ENCODE peak calls at places on chromosomes 4 and X, in five cellular contexts. One of them, this sample, is unnamed.

GRCh38 chr4:188661502-188661901 is 522.3 kb downstream of the TRIML1 start:
- DNase-seq in foreskin keratinocyte: no peak
- DNase-seq in CD8-positive, alpha-beta T cell: no peak
- DNase-seq in left lung: no peak
- DNase-seq in thoracic aorta: no peak
- DNase-seq in this sample: no peak

GRCh38 chr4:168784786-168785461 is 225.1 kb downstream of the CBR4 start:
- DNase-seq in foreskin keratinocyte: peak; percentile 69
- DNase-seq in CD8-positive, alpha-beta T cell: no peak
- DNase-seq in left lung: no peak
- DNase-seq in thoracic aorta: no peak
- DNase-seq in this sample: peak; percentile 95

GRCh38 chr4:71366776-71367175 is 28.0 kb downstream of the SLC4A4 start:
- DNase-seq in foreskin keratinocyte: no peak
- DNase-seq in CD8-positive, alpha-beta T cell: no peak
- DNase-seq in left lung: no peak
- DNase-seq in thoracic aorta: no peak
- DNase-seq in this sample: no peak

GRCh38 chr4:139764686-139765085 is 99.1 kb downstream of the MGST2 start:
- DNase-seq in foreskin keratinocyte: no peak
- DNase-seq in CD8-positive, alpha-beta T cell: no peak
- DNase-seq in left lung: no peak
- DNase-seq in thoracic aorta: no peak
- DNase-seq in this sample: no peak

GRCh38 chrX:139647597-139647996 is 60.4 kb downstream of the MCF2 start:
- DNase-seq in foreskin keratinocyte: no peak
- DNase-seq in CD8-positive, alpha-beta T cell: no peak
- DNase-seq in left lung: no peak
- DNase-seq in thoracic aorta: no peak
- DNase-seq in this sample: no peak

GRCh38 chr4:1503583-1504471 is 97.6 kb upstream of the NKX1-1 start:
- DNase-seq in foreskin keratinocyte: no peak
- DNase-seq in CD8-positive, alpha-beta T cell: no peak
- DNase-seq in left lung: peak; percentile 24
- DNase-seq in thoracic aorta: no peak
- DNase-seq in this sample: no peak

GRCh38 chr4:150771374-150771773 is 189.4 kb downstream of the MAB21L2 start:
- DNase-seq in foreskin keratinocyte: no peak
- DNase-seq in CD8-positive, alpha-beta T cell: no peak
- DNase-seq in left lung: no peak
- DNase-seq in thoracic aorta: no peak
- DNase-seq in this sample: no peak

GRCh38 chrX:43958529-43958928 is 14.7 kb downstream of the NDP start:
- DNase-seq in foreskin keratinocyte: peak; percentile 59
- DNase-seq in CD8-positive, alpha-beta T cell: peak; percentile 0
- DNase-seq in left lung: no peak
- DNase-seq in thoracic aorta: no peak
- DNase-seq in this sample: peak; percentile 68

GRCh38 chr4:108157655-108158054 is 11.1 kb downstream of the LEF1 start:
- DNase-seq in foreskin keratinocyte: no peak
- DNase-seq in CD8-positive, alpha-beta T cell: no peak
- DNase-seq in left lung: no peak
- DNase-seq in thoracic aorta: no peak
- DNase-seq in this sample: no peak

GRCh38 chrX:23883737-23884354 is 23.9 kb downstream of the APOO start:
- DNase-seq in foreskin keratinocyte: peak; percentile 74
- DNase-seq in CD8-positive, alpha-beta T cell: no peak
- DNase-seq in left lung: no peak
- DNase-seq in thoracic aorta: no peak
- DNase-seq in this sample: peak; percentile 89

GRCh38 chr4:40563401-40563800 is 66.3 kb downstream of the RBM47 start:
- DNase-seq in foreskin keratinocyte: no peak
- DNase-seq in CD8-positive, alpha-beta T cell: no peak
- DNase-seq in left lung: no peak
- DNase-seq in thoracic aorta: no peak
- DNase-seq in this sample: no peak

GRCh38 chrX:109199726-109200125 is 282.2 kb downstream of the GUCY2F start:
- DNase-seq in foreskin keratinocyte: peak; percentile 6
- DNase-seq in CD8-positive, alpha-beta T cell: no peak
- DNase-seq in left lung: no peak
- DNase-seq in thoracic aorta: no peak
- DNase-seq in this sample: peak; percentile 1

GRCh38 chr4:89164400-89164799 is 53.1 kb downstream of the TIGD2 start:
- DNase-seq in foreskin keratinocyte: no peak
- DNase-seq in CD8-positive, alpha-beta T cell: no peak
- DNase-seq in left lung: no peak
- DNase-seq in thoracic aorta: no peak
- DNase-seq in this sample: no peak

GRCh38 chrX:11381464-11381863 is 88.3 kb downstream of the AMELX start:
- DNase-seq in foreskin keratinocyte: peak; percentile 28
- DNase-seq in CD8-positive, alpha-beta T cell: no peak
- DNase-seq in left lung: no peak
- DNase-seq in thoracic aorta: no peak
- DNase-seq in this sample: peak; percentile 38

GRCh38 chr4:186598686-186599085 is 43.3 kb upstream of the MTNR1A start:
- DNase-seq in foreskin keratinocyte: no peak
- DNase-seq in CD8-positive, alpha-beta T cell: no peak
- DNase-seq in left lung: no peak
- DNase-seq in thoracic aorta: no peak
- DNase-seq in this sample: no peak

GRCh38 chr4:54067163-54067562 is 2.8 kb upstream of the CHIC2 start:
- DNase-seq in foreskin keratinocyte: peak; percentile 97
- DNase-seq in CD8-positive, alpha-beta T cell: no peak
- DNase-seq in left lung: no peak
- DNase-seq in thoracic aorta: no peak
- DNase-seq in this sample: peak; percentile 93

GRCh38 chr4:777520-778262 is 48.2 kb downstream of the CPLX1 start:
- DNase-seq in foreskin keratinocyte: no peak
- DNase-seq in CD8-positive, alpha-beta T cell: no peak
- DNase-seq in left lung: no peak
- DNase-seq in thoracic aorta: no peak
- DNase-seq in this sample: no peak

GRCh38 chr4:163072222-163072621 is 94.5 kb downstream of the NAF1 start:
- DNase-seq in foreskin keratinocyte: no peak
- DNase-seq in CD8-positive, alpha-beta T cell: no peak
- DNase-seq in left lung: no peak
- DNase-seq in thoracic aorta: no peak
- DNase-seq in this sample: peak; percentile 8

GRCh38 chrX:112536544-112536943 is 143.2 kb downstream of the LHFPL1 start:
- DNase-seq in foreskin keratinocyte: no peak
- DNase-seq in CD8-positive, alpha-beta T cell: no peak
- DNase-seq in left lung: no peak
- DNase-seq in thoracic aorta: no peak
- DNase-seq in this sample: no peak

GRCh38 chrX:1468250-1468772 is 15.6 kb upstream of the ASMTL start:
- DNase-seq in foreskin keratinocyte: peak; percentile 61
- DNase-seq in CD8-positive, alpha-beta T cell: peak; percentile 65
- DNase-seq in left lung: peak; percentile 35
- DNase-seq in thoracic aorta: no peak
- DNase-seq in this sample: peak; percentile 80

GRCh38 chrX:53241558-53241957 is 16.6 kb upstream of the KDM5C start:
- DNase-seq in foreskin keratinocyte: no peak
- DNase-seq in CD8-positive, alpha-beta T cell: no peak
- DNase-seq in left lung: no peak
- DNase-seq in thoracic aorta: no peak
- DNase-seq in this sample: no peak

GRCh38 chrX:123138473-123138872 is 45.6 kb upstream of the GRIA3 start:
- DNase-seq in foreskin keratinocyte: peak; percentile 57
- DNase-seq in CD8-positive, alpha-beta T cell: no peak
- DNase-seq in left lung: no peak
- DNase-seq in thoracic aorta: no peak
- DNase-seq in this sample: peak; percentile 34

GRCh38 chr4:111630705-111631104 is 514.5 kb upstream of the FAM241A start:
- DNase-seq in foreskin keratinocyte: peak; percentile 34
- DNase-seq in CD8-positive, alpha-beta T cell: no peak
- DNase-seq in left lung: no peak
- DNase-seq in thoracic aorta: no peak
- DNase-seq in this sample: no peak

GRCh38 chrX:39174761-39175417 is 373.6 kb downstream of the MID1IP1 start:
- DNase-seq in foreskin keratinocyte: no peak
- DNase-seq in CD8-positive, alpha-beta T cell: peak; percentile 1
- DNase-seq in left lung: no peak
- DNase-seq in thoracic aorta: no peak
- DNase-seq in this sample: no peak

GRCh38 chrX:3697220-3697684 is 16.2 kb downstream of the PRKX start:
- DNase-seq in foreskin keratinocyte: no peak
- DNase-seq in CD8-positive, alpha-beta T cell: no peak
- DNase-seq in left lung: no peak
- DNase-seq in thoracic aorta: no peak
- DNase-seq in this sample: peak; percentile 10

GRCh38 chr4:21765810-21766407 is 182.7 kb downstream of the KCNIP4 start:
- DNase-seq in foreskin keratinocyte: peak; percentile 81
- DNase-seq in CD8-positive, alpha-beta T cell: no peak
- DNase-seq in left lung: no peak
- DNase-seq in thoracic aorta: no peak
- DNase-seq in this sample: peak; percentile 73

GRCh38 chr4:57102050-57102564 is 8.1 kb downstream of the IGFBP7 start:
- DNase-seq in foreskin keratinocyte: peak; percentile 64
- DNase-seq in CD8-positive, alpha-beta T cell: no peak
- DNase-seq in left lung: no peak
- DNase-seq in thoracic aorta: peak; percentile 45
- DNase-seq in this sample: peak; percentile 31
- H3K4me1 ChIP-seq in foreskin keratinocyte: peaks cover 40% of the 10 kb centered on the region
- H3K4me1 ChIP-seq in CD8-positive, alpha-beta T cell: no peaks in the 10 kb centered on the region
- H3K4me1 ChIP-seq in left lung: peaks cover 15% of the 10 kb centered on the region
- H3K4me1 ChIP-seq in thoracic aorta: peaks cover 100% of the 10 kb centered on the region
- H3K4me1 ChIP-seq in this sample: peaks cover 18% of the 10 kb centered on the region

DNA sequence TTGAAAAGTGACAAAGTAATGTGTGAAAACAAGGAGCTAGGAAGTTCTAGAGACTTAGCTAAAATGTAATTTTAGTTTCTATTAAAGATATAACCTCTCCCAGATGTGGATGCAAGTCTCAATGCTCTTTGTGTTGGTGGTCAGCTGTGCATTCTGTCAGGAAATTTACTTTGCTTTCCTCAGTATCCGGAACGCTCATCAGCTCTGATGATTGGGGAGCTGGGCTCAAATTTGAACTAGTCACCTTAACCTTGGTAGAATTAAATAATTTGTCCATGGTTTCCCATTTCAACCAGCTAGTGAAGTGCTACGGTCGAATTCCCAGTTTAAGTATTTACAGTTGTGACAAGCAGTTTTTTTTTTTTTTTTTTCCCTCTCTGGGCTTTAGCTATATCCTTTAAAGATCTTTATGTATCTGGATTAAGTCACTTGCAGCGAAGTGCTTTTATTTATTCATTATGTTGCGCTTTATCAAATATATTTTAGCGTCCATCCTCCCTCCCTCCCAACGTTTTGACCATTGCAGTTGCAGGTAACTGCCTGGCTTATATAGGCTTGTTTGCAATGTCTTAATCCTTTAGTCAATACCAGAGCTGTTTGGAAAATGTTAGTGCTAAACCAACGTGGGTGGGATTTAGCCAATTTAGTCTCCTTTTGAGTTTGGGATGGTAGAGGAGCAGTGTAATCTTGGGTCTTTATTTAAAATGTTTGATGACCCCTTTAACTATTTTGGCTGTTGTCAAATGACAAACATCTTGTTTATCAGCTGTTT is 2.1 kb downstream of the OGT start:
- DNase-seq in foreskin keratinocyte: no peak
- DNase-seq in CD8-positive, alpha-beta T cell: no peak
- DNase-seq in left lung: no peak
- DNase-seq in thoracic aorta: no peak
- DNase-seq in this sample: no peak
- H3K4me1 ChIP-seq in foreskin keratinocyte: peaks cover 12% of the 10 kb centered on the region
- H3K4me1 ChIP-seq in CD8-positive, alpha-beta T cell: peaks cover 32% of the 10 kb centered on the region
- H3K4me1 ChIP-seq in left lung: no peaks in the 10 kb centered on the region
- H3K4me1 ChIP-seq in thoracic aorta: peaks cover 37% of the 10 kb centered on the region
- H3K4me1 ChIP-seq in this sample: peaks cover 5% of the 10 kb centered on the region

GRCh38 chr4:6916069-6916586 is 6.5 kb downstream of the TBC1D14 start:
- DNase-seq in foreskin keratinocyte: no peak
- DNase-seq in CD8-positive, alpha-beta T cell: no peak
- DNase-seq in left lung: no peak
- DNase-seq in thoracic aorta: no peak
- DNase-seq in this sample: no peak

GRCh38 chr4:6915041-6916005 is 5.7 kb downstream of the TBC1D14 start:
- DNase-seq in foreskin keratinocyte: no peak
- DNase-seq in CD8-positive, alpha-beta T cell: no peak
- DNase-seq in left lung: no peak
- DNase-seq in thoracic aorta: no peak
- DNase-seq in this sample: no peak

GRCh38 chr4:6918345-6918744 is 8.7 kb downstream of the TBC1D14 start:
- DNase-seq in foreskin keratinocyte: no peak
- DNase-seq in CD8-positive, alpha-beta T cell: no peak
- DNase-seq in left lung: no peak
- DNase-seq in thoracic aorta: no peak
- DNase-seq in this sample: no peak

GRCh38 chr4:6917445-6918241 is 8.0 kb downstream of the TBC1D14 start:
- DNase-seq in foreskin keratinocyte: no peak
- DNase-seq in CD8-positive, alpha-beta T cell: no peak
- DNase-seq in left lung: peak; percentile 90
- DNase-seq in thoracic aorta: no peak
- DNase-seq in this sample: no peak

GRCh38 chr4:6916587-6917444 is 7.2 kb downstream of the TBC1D14 start:
- DNase-seq in foreskin keratinocyte: peak; percentile 52
- DNase-seq in CD8-positive, alpha-beta T cell: peak; percentile 50
- DNase-seq in left lung: peak; percentile 82
- DNase-seq in thoracic aorta: no peak
- DNase-seq in this sample: peak; percentile 68
- H3K4me1 ChIP-seq in foreskin keratinocyte: no peaks in the 10 kb centered on the region
- H3K4me1 ChIP-seq in CD8-positive, alpha-beta T cell: peaks cover 55% of the 10 kb centered on the region
- H3K4me1 ChIP-seq in left lung: peaks cover 14% of the 10 kb centered on the region
- H3K4me1 ChIP-seq in thoracic aorta: peaks cover 34% of the 10 kb centered on the region
- H3K4me1 ChIP-seq in this sample: peaks cover 19% of the 10 kb centered on the region

DNA sequence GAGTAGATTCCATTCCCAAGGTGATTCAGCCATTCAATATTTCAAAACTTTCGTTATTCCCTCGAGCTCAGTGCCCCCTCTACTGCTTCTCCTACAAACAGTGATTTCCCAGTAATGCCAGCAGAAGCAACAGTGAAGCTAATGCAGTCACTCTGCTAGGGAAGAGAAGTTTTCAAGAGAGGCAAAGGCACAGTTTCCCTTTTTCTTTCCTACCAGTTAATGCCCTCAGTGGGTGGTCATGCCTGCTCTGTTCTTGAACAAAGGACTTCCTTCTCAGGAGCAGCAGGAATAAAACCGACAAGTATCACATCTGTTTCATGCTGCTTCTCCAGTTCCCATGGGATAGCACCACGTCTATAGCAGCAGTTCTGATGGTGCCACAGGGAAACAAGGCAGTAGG is 317.2 kb downstream of the TENM3 start:
- DNase-seq in foreskin keratinocyte: no peak
- DNase-seq in CD8-positive, alpha-beta T cell: no peak
- DNase-seq in left lung: no peak
- DNase-seq in thoracic aorta: no peak
- DNase-seq in this sample: no peak
- H3K4me1 ChIP-seq in foreskin keratinocyte: no peaks in the 10 kb centered on the region
- H3K4me1 ChIP-seq in CD8-positive, alpha-beta T cell: no peaks in the 10 kb centered on the region
- H3K4me1 ChIP-seq in left lung: no peaks in the 10 kb centered on the region
- H3K4me1 ChIP-seq in thoracic aorta: no peaks in the 10 kb centered on the region
- H3K4me1 ChIP-seq in this sample: peaks cover 8% of the 10 kb centered on the region

This sample was measured in mammary epithelial cell.